ENCODE peak calls at places on chromosomes 2 and 18, in seven cellular contexts. D is nucleus accumbens; U is PC-3; E is AG08395; Q is SHP77; X is activated naive CD4-positive, alpha-beta T cell treated with anti-CD3 and anti-CD28 coated beads for 36 hours; T is GM23338. W is an unnamed sample.

GRCh38 chr2:168639501-168639900 is 162.9 kb upstream of the NOSTRIN start:
- DNase-seq in T (peak), D (no peak), X (no peak), U (no peak), E (peak), Q (no peak), W (no peak)

GRCh38 chr18:49764032-49764431 is 49.3 kb downstream of the ACAA2 start:
- DNase-seq in Q (no peak), D (no peak), U (no peak), E (no peak), T (no peak), X (no peak), W (no peak)

GRCh38 chr2:36451512-36451911 is 95.9 kb downstream of the CRIM1 start:
- DNase-seq in X (no peak), D (no peak), U (no peak), E (no peak), Q (no peak), T (no peak), W (no peak)

GRCh38 chr2:134201559-134201958 is 52.3 kb upstream of the MGAT5 start:
- DNase-seq in E (no peak), X (no peak), U (no peak), D (no peak), Q (no peak), T (no peak), W (no peak)

GRCh38 chr18:8177330-8178016 is 431.8 kb upstream of the RAB12 start:
- DNase-seq in Q (no peak), U (peak), D (no peak), X (no peak), E (no peak), T (peak), W (no peak)

GRCh38 chr18:63318882-63319382 is 637 bp downstream of the BCL2 start:
- DNase-seq in T (no peak), Q (no peak), U (no peak), E (no peak), D (no peak), X (no peak), W (no peak)

GRCh38 chr2:207807516-207807915 is 37.8 kb upstream of the FZD5 start:
- DNase-seq in X (no peak), D (no peak), E (no peak), U (no peak), T (no peak), Q (no peak), W (no peak)

GRCh38 chr18:58005885-58006523 is 38.0 kb upstream of the NEDD4L start:
- DNase-seq in X (peak), D (no peak), Q (no peak), T (no peak), U (peak), E (peak), W (no peak)

GRCh38 chr2:146821836-146822316 is 1023.0 kb upstream of the ACVR2A start:
- DNase-seq in U (peak), X (no peak), Q (no peak), E (peak), D (no peak), T (no peak), W (no peak)

GRCh38 chr18:35949903-35950627 is 22.4 kb upstream of the RMP24 start:
- DNase-seq in U (peak), D (no peak), Q (peak), E (peak), X (peak), T (peak), W (peak)

GRCh38 chr18:75074196-75075015 is 134.5 kb downstream of the PTGR3 start:
- DNase-seq in D (no peak), T (no peak), Q (no peak), E (no peak), X (no peak), U (no peak), W (no peak)

GRCh38 chr2:160492401-160493226 is 993 bp downstream of the RBMS1 start:
- DNase-seq in E (peak), Q (no peak), U (peak), D (peak), T (peak), X (peak), W (no peak)

GRCh38 chr2:156125018-156125417 is 207.5 kb downstream of the NR4A2 start:
- DNase-seq in E (no peak), U (no peak), T (peak), Q (no peak), X (no peak), D (no peak), W (no peak)

GRCh38 chr2:125796784-125797183 is 859.2 kb upstream of the GYPC start:
- DNase-seq in E (no peak), D (no peak), T (no peak), U (no peak), X (no peak), Q (no peak), W (no peak)

GRCh38 chr18:55228707-55229106 is 269.4 kb upstream of the CCDC68 start:
- DNase-seq in U (no peak), T (peak), Q (no peak), E (no peak), X (no peak), D (no peak), W (no peak)

GRCh38 chr2:175805442-175806114 is 196.5 kb downstream of the LNPK start:
- DNase-seq in D (no peak), U (peak), E (no peak), T (no peak), Q (no peak), X (no peak), W (no peak)

GRCh38 chr2:40144022-40144421 is 307.9 kb downstream of the SLC8A1 start:
- DNase-seq in E (no peak), X (no peak), T (peak), U (no peak), D (no peak), Q (no peak), W (no peak)

GRCh38 chr2:227657204-227657845 is 9.3 kb upstream of the SCYGR5 start:
- DNase-seq in T (no peak), X (no peak), D (no peak), Q (no peak), E (no peak), U (no peak), W (no peak)

GRCh38 chr18:35856178-35856577 is 116.3 kb upstream of the RMP24 start:
- DNase-seq in E (no peak), Q (no peak), D (no peak), X (no peak), T (no peak), U (no peak), W (no peak)

GRCh38 chr2:70974592-70974991 is 3.8 kb upstream of the ANKRD53 start:
- DNase-seq in Q (no peak), T (no peak), U (no peak), X (no peak), D (no peak), E (no peak), W (no peak)

GRCh38 chr2:127024769-127025356 is 82.1 kb downstream of the BIN1 start:
- DNase-seq in U (no peak), T (peak), X (no peak), D (no peak), E (peak), Q (peak), W (peak)

GRCh38 chr18:45423664-45424063 is 191.6 kb upstream of the SLC14A2 start:
- DNase-seq in X (no peak), E (peak), T (no peak), U (no peak), D (no peak), Q (peak), W (no peak)

GRCh38 chr2:177237932-177238331 is 25.3 kb downstream of the HNRNPA3 start:
- DNase-seq in U (peak), D (no peak), E (no peak), Q (no peak), X (no peak), T (no peak), W (no peak)

GRCh38 chr18:13199169-13199568 is 19.4 kb upstream of the LDLRAD4 start:
- DNase-seq in Q (no peak), T (no peak), D (no peak), U (no peak), X (no peak), E (no peak), W (no peak)

GRCh38 chr18:28065031-28065792 is 111.7 kb downstream of the CDH2 start:
- DNase-seq in Q (no peak), U (peak), X (no peak), T (no peak), E (peak), D (no peak), W (no peak)

GRCh38 chr18:36593001-36593400 is 235.8 kb downstream of the TPGS2 start:
- DNase-seq in U (no peak), Q (no peak), X (no peak), D (no peak), T (no peak), E (peak), W (no peak)

GRCh38 chr2:54597153-54597827 is 126.2 kb upstream of the EML6 start:
- DNase-seq in X (peak), Q (peak), T (no peak), U (no peak), D (no peak), E (no peak), W (no peak)

GRCh38 chr2:29322011-29322410 is 206.8 kb downstream of the CLIP4 start:
- DNase-seq in T (no peak), U (peak), E (peak), D (no peak), Q (no peak), X (peak), W (no peak)

GRCh38 chr2:70199320-70199864 is 8.6 kb upstream of the C2orf42 start:
- DNase-seq in U (no peak), D (no peak), Q (no peak), T (no peak), X (no peak), E (no peak), W (no peak)

GRCh38 chr2:26530696-26531095 is 52.8 kb upstream of the OTOF start:
- DNase-seq in D (no peak), E (peak), T (no peak), U (no peak), Q (no peak), X (no peak), W (no peak)

GRCh38 chr2:20608666-20609348 is 42.1 kb downstream of the HS1BP3 start:
- DNase-seq in X (no peak), Q (no peak), E (no peak), D (no peak), T (no peak), U (peak), W (no peak)

GRCh38 chr2:14661163-14661562 is 28.6 kb downstream of the LRATD1 start:
- DNase-seq in X (no peak), Q (no peak), U (no peak), E (no peak), D (no peak), T (peak), W (no peak)

GRCh38 chr2:230908595-230909191 is 16.3 kb downstream of the GPR55 start:
- DNase-seq in D (no peak), X (peak), E (peak), U (peak), Q (peak), T (no peak), W (no peak)

GRCh38 chr2:190090148-190090547 is 27.6 kb upstream of the MSTN start:
- DNase-seq in X (no peak), Q (no peak), E (no peak), T (no peak), D (no peak), U (no peak), W (no peak)

W was measured in midbrain.